ENCODE peak calls at places on chromosomes 6 and 20, in seven cellular contexts. O is mesendoderm; B is WERI-Rb-1; Q is activated CD4-positive, alpha-beta T cell treated with anti-CD3 and anti-CD28 coated beads, Interleukin-2, amount 50 U/mL, for 24 hours; X is IMR-90; V is NCI-H1092 treated with DMSO at 0.1 percent for 48 hours; S is SJSA1. N is an unnamed sample.

GRCh38 chr6:170099387-170099786 is 191.5 kb downstream of the DLL1 start:
- DNase-seq in O (no peak), B (no peak), Q (no peak), X (no peak), V (no peak), S (peak), N (no peak)

GRCh38 chr6:142323377-142323776 is 21.6 kb downstream of the ADGRG6 start:
- DNase-seq in O (no peak), B (no peak), Q (no peak), X (no peak), V (no peak), S (no peak), N (no peak)

GRCh38 chr6:101779051-101779844 is 385.7 kb downstream of the GRIK2 start:
- DNase-seq in O (no peak), B (no peak), Q (no peak), X (peak), V (no peak), S (no peak), N (peak)

GRCh38 chr6:71478834-71479541 is 190.4 kb downstream of the OGFRL1 start:
- DNase-seq in O (peak), B (no peak), Q (no peak), X (peak), V (no peak), S (peak), N (peak)

GRCh38 chr6:106192824-106193223 is 106.7 kb downstream of the PRDM1 start:
- DNase-seq in O (no peak), B (no peak), Q (no peak), X (peak), V (no peak), S (no peak), N (peak)

GRCh38 chr6:14944593-14944992 is 301.3 kb upstream of the JARID2 start:
- DNase-seq in O (no peak), B (no peak), Q (no peak), X (no peak), V (no peak), S (no peak), N (no peak)

GRCh38 chr20:5061209-5061608 is 58.5 kb downstream of the PCNA start:
- DNase-seq in O (peak), B (no peak), Q (no peak), X (peak), V (no peak), S (no peak), N (peak)

GRCh38 chr6:112801681-112802080 is 454.6 kb downstream of the RFPL4B start:
- DNase-seq in O (no peak), B (no peak), Q (no peak), X (no peak), V (no peak), S (no peak), N (no peak)

GRCh38 chr6:1617466-1618304 is 8.0 kb downstream of the FOXC1 start:
- DNase-seq in O (no peak), B (no peak), Q (no peak), X (no peak), V (no peak), S (no peak), N (no peak)

GRCh38 chr6:124223596-124223995 is 419.9 kb downstream of the NKAIN2 start:
- DNase-seq in O (peak), B (no peak), Q (no peak), X (no peak), V (no peak), S (no peak), N (no peak)

GRCh38 chr6:136593748-136594490 is 43.7 kb upstream of the MAP7 start:
- DNase-seq in O (peak), B (no peak), Q (peak), X (peak), V (no peak), S (peak), N (peak)

GRCh38 chr6:15401769-15402250 is 155.9 kb downstream of the JARID2 start:
- DNase-seq in O (no peak), B (no peak), Q (no peak), X (no peak), V (no peak), S (no peak), N (no peak)

GRCh38 chr6:120511712-120512111 is 822.6 kb downstream of the TBC1D32 start:
- DNase-seq in O (no peak), B (no peak), Q (no peak), X (no peak), V (no peak), S (no peak), N (no peak)

GRCh38 chr6:31657406-31658157 is 1.9 kb downstream of the APOM start:
- DNase-seq in O (no peak), B (no peak), Q (no peak), X (no peak), V (no peak), S (no peak), N (no peak)

GRCh38 chr6:31620586-31621319 is at the start of gene PRRC2A:
- DNase-seq in O (peak), B (peak), Q (peak), X (peak), V (peak), S (peak), N (peak)

GRCh38 chr20:10679269-10679668 is 5.5 kb upstream of the JAG1 start:
- DNase-seq in O (no peak), B (no peak), Q (no peak), X (peak), V (no peak), S (no peak), N (peak)

GRCh38 chr6:129032602-129033001 is 149.7 kb downstream of the LAMA2 start:
- DNase-seq in O (no peak), B (no peak), Q (no peak), X (no peak), V (no peak), S (no peak), N (no peak)

GRCh38 chr6:135583256-135583758 is 85.8 kb upstream of the AHI1 start:
- DNase-seq in O (no peak), B (no peak), Q (no peak), X (peak), V (no peak), S (no peak), N (peak)

GRCh38 chr20:965956-966355 is 36.2 kb downstream of the RSPO4 start:
- DNase-seq in O (no peak), B (no peak), Q (no peak), X (no peak), V (no peak), S (no peak), N (no peak)

GRCh38 chr6:47420394-47421371 is 56.9 kb upstream of the CD2AP start:
- DNase-seq in O (no peak), B (no peak), Q (no peak), X (peak), V (no peak), S (no peak), N (peak)

GRCh38 chr6:4582506-4582905 is 193.7 kb upstream of the CDYL start:
- DNase-seq in O (no peak), B (no peak), Q (no peak), X (peak), V (no peak), S (no peak), N (peak)

GRCh38 chr6:317068-317451 is 24.8 kb downstream of the DUSP22 start:
- DNase-seq in O (no peak), B (no peak), Q (no peak), X (no peak), V (no peak), S (no peak), N (no peak)

GRCh38 chr6:117615981-117616961 is 14.0 kb upstream of the GOPC start:
- DNase-seq in O (peak), B (no peak), Q (peak), X (peak), V (no peak), S (peak), N (peak)

GRCh38 chr20:58579069-58579818 is 64.0 kb upstream of the APCDD1L start:
- DNase-seq in O (no peak), B (no peak), Q (no peak), X (no peak), V (no peak), S (no peak), N (no peak)

GRCh38 chr20:51767018-51767866 is 948 bp downstream of the ATP9A start:
- DNase-seq in O (peak), B (peak), Q (no peak), X (no peak), V (peak), S (peak), N (peak)

GRCh38 chr6:145189836-145190235 is 545.5 kb downstream of the EPM2A start:
- DNase-seq in O (no peak), B (no peak), Q (no peak), X (no peak), V (peak), S (no peak), N (no peak)

GRCh38 chr6:118982256-118982911 is 47.4 kb upstream of the MCM9 start:
- DNase-seq in O (no peak), B (no peak), Q (no peak), X (no peak), V (no peak), S (no peak), N (no peak)

GRCh38 chr6:122995930-122996796 is at the start of gene CLVS2:
- DNase-seq in O (peak), B (peak), Q (no peak), X (no peak), V (peak), S (no peak), N (no peak)

GRCh38 chr20:39282619-39283092 is 320.5 kb downstream of the DHX35 start:
- DNase-seq in O (peak), B (no peak), Q (no peak), X (no peak), V (peak), S (no peak), N (no peak)

N was measured in EL.